ENCODE peak calls at places on chromosome 17, in seven cellular contexts. D, F, Q, J, X, Y and G are unnamed samples.

GRCh38 chr17:45018514-45019176 is 32.8 kb downstream of the DCAKD start:
- DNase-seq in D (no peak), F (no peak), Q (no peak), J (peak), X (no peak), Y (peak), G (no peak)

GRCh38 chr17:82932146-82933005 is 92.6 kb upstream of the ZNF750 start:
- DNase-seq in D (no peak), F (no peak), Q (no peak), J (no peak), X (peak), Y (peak), G (no peak)

GRCh38 chr17:75795820-75796607 is 11.4 kb downstream of the UNK start:
- DNase-seq in D (no peak), F (no peak), Q (no peak), J (no peak), X (no peak), Y (no peak), G (no peak)

GRCh38 chr17:38605852-38606645 is at the start of gene SRCIN1:
- DNase-seq in D (peak), F (no peak), Q (peak), J (peak), X (peak), Y (peak), G (no peak)

GRCh38 chr17:43533699-43534098 is 12.4 kb downstream of the ETV4 start:
- DNase-seq in D (no peak), F (no peak), Q (no peak), J (no peak), X (no peak), Y (no peak), G (no peak)

GRCh38 chr17:30812218-30813177 is 12.0 kb downstream of the CRLF3 start:
- DNase-seq in D (no peak), F (no peak), Q (no peak), J (no peak), X (no peak), Y (peak), G (no peak)

GRCh38 chr17:78804777-78805176 is 22.7 kb upstream of the CYTH1 start:
- DNase-seq in D (no peak), F (no peak), Q (no peak), J (no peak), X (no peak), Y (no peak), G (no peak)

GRCh38 chr17:57987582-57988300 is at the start of gene VEZF1:
- DNase-seq in D (peak), F (peak), Q (peak), J (peak), X (peak), Y (peak), G (peak)

GRCh38 chr17:43699438-43699756 is 37.7 kb upstream of the MEOX1 start:
- DNase-seq in D (no peak), F (no peak), Q (no peak), J (no peak), X (no peak), Y (no peak), G (peak)

GRCh38 chr17:45758544-45758943 is 25.6 kb upstream of the CRHR1 start:
- DNase-seq in D (no peak), F (no peak), Q (no peak), J (no peak), X (no peak), Y (no peak), G (no peak)

GRCh38 chr17:73166731-73167581 is 2.1 kb downstream of the SSTR2 start:
- DNase-seq in D (no peak), F (no peak), Q (no peak), J (no peak), X (no peak), Y (no peak), G (no peak)

GRCh38 chr17:67615011-67615561 is 102.7 kb upstream of the NOL11 start:
- DNase-seq in D (no peak), F (no peak), Q (no peak), J (no peak), X (no peak), Y (no peak), G (no peak)

GRCh38 chr17:2721603-2722002 is 10.0 kb upstream of the CLUH start:
- DNase-seq in D (no peak), F (no peak), Q (no peak), J (no peak), X (no peak), Y (no peak), G (no peak)

GRCh38 chr17:81870978-81871386 is at the start of gene ARHGDIA:
- DNase-seq in D (no peak), F (no peak), Q (no peak), J (peak), X (no peak), Y (no peak), G (no peak)

GRCh38 chr17:66347661-66348604 is 45.5 kb downstream of the PRKCA start:
- DNase-seq in D (peak), F (no peak), Q (no peak), J (no peak), X (no peak), Y (peak), G (no peak)

GRCh38 chr17:19354123-19354522 is 8.4 kb downstream of the B9D1 start:
- DNase-seq in D (peak), F (no peak), Q (no peak), J (no peak), X (no peak), Y (peak), G (no peak)

GRCh38 chr17:35291802-35292201 is 48.9 kb downstream of the SLFN5 start:
- DNase-seq in D (no peak), F (no peak), Q (no peak), J (no peak), X (no peak), Y (peak), G (no peak)

GRCh38 chr17:61399131-61400057 is at the start of gene TBX2:
- DNase-seq in D (peak), F (peak), Q (peak), J (peak), X (peak), Y (peak), G (peak)

GRCh38 chr17:12765544-12765943 is 23.8 kb upstream of the ARHGAP44 start:
- DNase-seq in D (peak), F (no peak), Q (no peak), J (no peak), X (no peak), Y (peak), G (no peak)